ENCODE peak calls at places on chromosome 16, in ten cellular contexts. A is stimulated activated CD8-positive, alpha-beta memory T cell treated with anti-CD3 and anti-CD28 coated beads, Interleukin-2, amount 100 ng/mL, for 1 hour; D is activated T-helper 1 cell treated with Interleukin-2 at 50 U/mL for 16 hours; K is HTR-8/SVneo; F is lung; G is tibial artery; Y is fibroblast of pulmonary artery; M is kidney tubule cell; C is NCI-H1092 treated with DMSO at 0.1 percent for 48 hours; Z is NCI-H524. L is an unnamed sample.

GRCh38 chr16:29760567-29761279 is 14.9 kb upstream of the C16orf54 start:
- DNase-seq in G (no peak), F (peak), K (no peak), C (no peak), Y (no peak), D (no peak), M (no peak), Z (no peak), A (no peak), L (no peak)

GRCh38 chr16:81551141-81551808 is 106.7 kb downstream of the CMIP start:
- DNase-seq in F (no peak), Z (no peak), A (no peak), G (no peak), K (peak), Y (peak), M (peak), C (no peak), D (no peak), L (peak)

GRCh38 chr16:81473561-81473960 is 29.0 kb downstream of the CMIP start:
- DNase-seq in M (no peak), F (no peak), G (no peak), Y (peak), K (no peak), D (no peak), C (no peak), A (no peak), Z (no peak), L (no peak)

GRCh38 chr16:17377360-17378324 is 93.1 kb downstream of the XYLT1 start:
- DNase-seq in A (no peak), D (no peak), Y (no peak), Z (no peak), G (no peak), K (no peak), M (no peak), F (no peak), C (no peak), L (no peak)

GRCh38 chr16:50050802-50051201 is 15.0 kb upstream of the HEATR3 start:
- DNase-seq in G (no peak), M (no peak), Y (no peak), Z (no peak), A (no peak), D (no peak), F (no peak), C (no peak), K (no peak), L (no peak)

GRCh38 chr16:56268799-56269198 is 77.5 kb downstream of the GNAO1 start:
- DNase-seq in F (no peak), Z (no peak), M (no peak), K (no peak), C (no peak), Y (no peak), D (no peak), A (no peak), G (no peak), L (no peak)

GRCh38 chr16:7910116-7910515 is 577.5 kb downstream of the RBFOX1 start:
- DNase-seq in M (no peak), Z (no peak), K (no peak), C (no peak), D (no peak), Y (no peak), F (no peak), G (no peak), A (no peak), L (no peak)

GRCh38 chr16:30068750-30069574 is 3.4 kb downstream of the ALDOA start:
- DNase-seq in M (no peak), K (no peak), Y (peak), G (no peak), C (peak), Z (peak), F (no peak), A (no peak), D (peak), L (peak)

GRCh38 chr16:50282010-50282538 is 15.7 kb downstream of the ADCY7 start:
- DNase-seq in F (peak), M (no peak), D (peak), K (no peak), Y (peak), Z (no peak), G (peak), A (peak), C (no peak), L (no peak)

GRCh38 chr16:53320992-53321391 is 113.3 kb upstream of the RBL2 start:
- DNase-seq in D (no peak), Y (no peak), K (no peak), C (no peak), A (no peak), Z (no peak), F (no peak), G (no peak), M (no peak), L (no peak)

GRCh38 chr16:14444979-14445810 is 184.9 kb downstream of the PARN start:
- DNase-seq in M (no peak), F (no peak), Z (no peak), D (no peak), Y (no peak), C (no peak), G (no peak), K (no peak), A (no peak), L (no peak)

L was measured in Caki2.